ENCODE peak calls at places on chromosomes 6 and 20, in eight cellular contexts. X is heart right ventricle; N is left lung; Z is body of pancreas; T is CD8-positive, alpha-beta memory T cell; O is pancreas; R is heart left ventricle; D is upper lobe of left lung. W is an unnamed sample. For H3K4me1, the result is how much of the 10 kb centered on the place peaks cover.

GRCh38 chr6:126102358-126102757 is 116.0 kb downstream of the TRMT11 start:
- DNase-seq in N (no peak), O (no peak), X (no peak), T (no peak), R (no peak), D (no peak), Z (no peak), W (peak)

GRCh38 chr6:34100788-34101187 is 45.1 kb downstream of the GRM4 start:
- DNase-seq in D (no peak), T (no peak), X (no peak), O (no peak), Z (no peak), N (no peak), R (no peak), W (no peak)

GRCh38 chr20:19932170-19932667 is 84.9 kb upstream of the NAA20 start:
- DNase-seq in X (peak), N (no peak), Z (no peak), D (peak), T (no peak), R (peak), O (no peak), W (no peak)

GRCh38 chr6:47153066-47153755 is 111.1 kb upstream of the ADGRF1 start:
- DNase-seq in R (no peak), Z (no peak), O (no peak), D (no peak), X (no peak), T (no peak), N (no peak), W (no peak)

GRCh38 chr6:137389150-137389664 is 105.0 kb downstream of the OLIG3 start:
- DNase-seq in Z (no peak), X (no peak), N (no peak), O (no peak), D (peak), R (no peak), T (peak), W (no peak)

GRCh38 chr20:35134472-35134871 is 12.7 kb downstream of the EDEM2 start:
- DNase-seq in T (no peak), N (no peak), Z (peak), R (peak), D (no peak), O (no peak), X (peak), W (no peak)

GRCh38 chr6:157244175-157244574 is 79.1 kb downstream of the TMEM242 start:
- DNase-seq in O (no peak), X (no peak), Z (no peak), N (no peak), T (no peak), R (no peak), D (no peak), W (no peak)

GRCh38 chr20:45253260-45253659 is 1.1 kb downstream of the SLPI start:
- DNase-seq in Z (no peak), N (no peak), T (no peak), R (no peak), O (no peak), D (no peak), X (no peak), W (no peak)

GRCh38 chr20:48094196-48094749 is 309.0 kb upstream of the SULF2 start:
- DNase-seq in X (no peak), N (no peak), O (no peak), Z (no peak), T (no peak), D (no peak), R (no peak), W (no peak)

GRCh38 chr6:154428892-154429291 is 72.3 kb upstream of the IPCEF1 start:
- DNase-seq in T (no peak), O (no peak), N (no peak), R (no peak), Z (no peak), X (no peak), D (no peak), W (no peak)

GRCh38 chr20:14337400-14338171 is at the start of gene FLRT3:
- DNase-seq in T (no peak), D (peak), N (peak), X (peak), O (peak), Z (peak), R (peak), W (peak)

GRCh38 chr20:47648943-47649342 is 136.3 kb downstream of the SULF2 start:
- DNase-seq in X (no peak), D (no peak), T (no peak), O (no peak), Z (no peak), R (no peak), N (no peak), W (no peak)

GRCh38 chr6:44569931-44570385 is 182.5 kb downstream of the CDC5L start:
- DNase-seq in T (no peak), D (peak), X (peak), O (no peak), Z (no peak), N (no peak), R (peak), W (peak)

GRCh38 chr6:56938634-56939294 is 16.1 kb upstream of the BEND6 start:
- DNase-seq in X (peak), N (no peak), R (no peak), Z (no peak), O (no peak), D (no peak), T (no peak), W (no peak)

GRCh38 chr6:126302191-126302590 is 37.7 kb upstream of the CENPW start:
- DNase-seq in T (no peak), R (no peak), X (no peak), Z (no peak), D (no peak), O (no peak), N (no peak), W (no peak)

GRCh38 chr20:15890358-15890982 is 682.8 kb downstream of the KIF16B start:
- DNase-seq in O (no peak), R (no peak), X (no peak), T (no peak), N (no peak), Z (no peak), D (no peak), W (no peak)

GRCh38 chr20:15900443-15900842 is 672.8 kb downstream of the KIF16B start:
- DNase-seq in N (no peak), Z (no peak), R (no peak), T (no peak), D (no peak), O (no peak), X (no peak), W (no peak)

GRCh38 chr20:15895126-15895525 is 678.1 kb downstream of the KIF16B start:
- DNase-seq in X (no peak), N (no peak), Z (no peak), R (no peak), T (no peak), O (no peak), D (no peak), W (no peak)

GRCh38 chr20:15899972-15900371 is 673.3 kb downstream of the KIF16B start:
- DNase-seq in R (no peak), O (no peak), T (no peak), Z (no peak), N (no peak), D (no peak), X (no peak), W (no peak)

GRCh38 chr20:15895560-15896084 is 677.6 kb downstream of the KIF16B start:
- DNase-seq in N (peak), X (no peak), Z (no peak), D (no peak), R (no peak), O (no peak), T (no peak), W (no peak)
- H3K4me1 ChIP-seq in N (under half), X (under half), Z (under half), D (under half), R (under half), O (under half), T (under half), W (under half)

GRCh38 chr6:75283907-75284284 is 696 bp downstream of the TMEM30A start:
- DNase-seq in N (no peak), Z (no peak), R (no peak), O (no peak), T (no peak), D (no peak), X (no peak), W (no peak)

GRCh38 chr6:75286955-75287354 is 2.4 kb upstream of the TMEM30A start:
- DNase-seq in D (no peak), O (no peak), R (no peak), X (no peak), T (no peak), N (no peak), Z (no peak), W (no peak)

GRCh38 chr6:75284285-75285155 is at the start of gene TMEM30A:
- DNase-seq in X (peak), O (peak), T (peak), R (peak), Z (peak), N (peak), D (peak), W (peak)

GRCh38 chr6:75287424-75287823 is 2.8 kb upstream of the TMEM30A start:
- DNase-seq in N (no peak), O (no peak), D (no peak), T (no peak), X (no peak), R (no peak), Z (no peak), W (no peak)

DNA sequence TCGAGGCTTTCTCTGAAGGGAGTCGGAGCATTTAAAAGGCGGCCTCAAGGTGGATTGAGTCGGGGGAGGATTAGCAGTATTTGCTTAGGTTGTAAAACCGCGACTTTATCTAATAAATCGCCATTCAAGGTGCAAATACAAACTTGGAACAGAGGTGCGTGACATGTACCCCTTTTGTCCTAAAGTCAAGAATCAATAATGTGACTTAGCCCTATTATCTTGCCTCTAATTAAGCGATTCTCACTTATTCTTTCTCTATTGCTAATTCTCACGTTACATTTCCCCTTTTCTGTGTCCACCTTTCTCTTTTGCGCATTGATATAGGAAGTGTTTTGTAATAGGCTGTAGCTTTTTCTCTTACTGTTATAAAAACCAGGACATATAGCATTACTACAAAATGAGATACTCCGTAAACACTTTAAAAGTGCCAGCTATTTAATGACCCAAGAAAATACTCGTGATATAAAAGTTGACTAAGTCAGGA is 606 bp upstream of the TMEM30A start:
- DNase-seq in Z (no peak), N (no peak), O (no peak), X (no peak), T (no peak), R (no peak), D (no peak), W (no peak)
- H3K4me1 ChIP-seq in Z (half or more), N (half or more), O (under half), X (under half), T (under half), R (under half), D (under half), W (under half)

DNA sequence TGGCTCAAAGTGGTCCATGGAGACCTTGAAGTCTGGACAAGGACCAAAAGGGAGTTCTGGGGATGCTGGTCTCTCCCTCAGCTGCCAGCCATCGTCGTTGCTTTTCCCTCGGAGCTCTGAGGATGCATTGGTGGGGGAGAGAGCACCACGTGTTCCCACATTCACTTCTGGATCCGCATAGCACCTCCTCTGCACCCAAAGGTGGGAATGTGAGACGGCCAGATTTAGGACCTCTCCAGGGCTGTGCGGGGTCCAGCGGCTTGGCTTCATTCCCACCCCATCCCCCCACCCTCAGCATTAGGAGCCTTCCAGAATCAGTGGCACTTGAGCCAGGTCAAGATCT is 1.1 kb downstream of the EPB41L1 start:
- DNase-seq in D (no peak), X (no peak), R (no peak), Z (no peak), N (no peak), T (no peak), O (no peak), W (no peak)
- H3K4me1 ChIP-seq in D (under half), X (under half), R (under half), Z (under half), N (under half), T (under half), O (under half), W (under half)

GRCh38 chr6:109240370-109241084 is 141.7 kb downstream of the CD164 start:
- DNase-seq in R (no peak), N (no peak), O (no peak), T (no peak), D (no peak), Z (no peak), X (peak), W (no peak)

GRCh38 chr6:109242029-109242428 is 140.2 kb downstream of the CD164 start:
- DNase-seq in D (no peak), N (no peak), T (no peak), X (no peak), O (no peak), Z (no peak), R (no peak), W (no peak)

GRCh38 chr6:109242923-109243322 is 139.3 kb downstream of the CD164 start:
- DNase-seq in D (no peak), T (no peak), Z (no peak), O (no peak), R (no peak), X (no peak), N (no peak), W (no peak)

GRCh38 chr6:109239918-109240321 is 142.3 kb downstream of the CD164 start:
- DNase-seq in D (no peak), O (no peak), N (no peak), T (no peak), X (peak), R (no peak), Z (no peak), W (no peak)

GRCh38 chr6:109241199-109241598 is 141.1 kb downstream of the CD164 start:
- DNase-seq in T (no peak), X (no peak), O (no peak), Z (no peak), R (no peak), D (no peak), N (no peak), W (no peak)
- H3K4me1 ChIP-seq in T (under half), X (under half), O (under half), Z (under half), R (under half), D (under half), N (half or more), W (under half)

GRCh38 chr6:15393605-15394004 is 147.7 kb downstream of the JARID2 start:
- DNase-seq in O (no peak), R (no peak), T (no peak), N (no peak), D (no peak), X (no peak), Z (no peak), W (no peak)
- H3K4me1 ChIP-seq in O (under half), R (under half), T (under half), N (under half), D (under half), X (under half), Z (under half), W (under half)

DNA sequence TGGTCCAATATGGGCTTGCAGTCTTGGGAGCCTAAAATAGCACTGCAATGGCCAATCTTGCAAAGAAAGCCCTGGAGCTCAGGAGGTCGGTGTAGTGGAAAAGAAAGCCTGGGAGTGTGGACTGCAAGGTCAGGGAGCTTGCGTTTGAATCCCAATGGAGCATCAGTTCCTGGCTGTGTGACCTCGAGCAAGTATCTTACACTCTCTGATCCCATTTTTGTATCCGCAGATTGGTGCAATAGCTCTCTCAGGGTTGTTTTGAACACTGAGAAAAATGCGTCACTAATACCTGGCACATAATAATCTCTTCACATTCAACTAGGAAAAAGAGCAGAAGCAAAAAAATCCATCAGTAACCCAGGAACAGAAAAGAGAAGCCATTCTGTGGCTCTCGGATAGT is 7.3 kb downstream of the PMEPA1 start:
- DNase-seq in N (no peak), O (no peak), Z (no peak), D (no peak), X (no peak), T (no peak), R (no peak), W (no peak)
- H3K4me1 ChIP-seq in N (under half), O (under half), Z (under half), D (under half), X (under half), T (under half), R (under half), W (under half)

GRCh38 chr20:51529758-51530157 is 12.8 kb downstream of the NFATC2 start:
- DNase-seq in D (no peak), X (no peak), N (no peak), Z (no peak), O (no peak), R (no peak), T (no peak), W (no peak)
- H3K4me1 ChIP-seq in D (under half), X (under half), N (under half), Z (under half), O (under half), R (under half), T (half or more), W (under half)

GRCh38 chr6:8082572-8082953 is 18.4 kb upstream of the BLOC1S5 start:
- DNase-seq in T (no peak), X (no peak), N (no peak), O (no peak), R (no peak), Z (no peak), D (no peak), W (no peak)

GRCh38 chr6:8082954-8083858 is 19.0 kb upstream of the BLOC1S5 start:
- DNase-seq in T (no peak), D (no peak), R (no peak), N (no peak), O (peak), Z (peak), X (no peak), W (no peak)

GRCh38 chr6:8086755-8087306 is 15.5 kb downstream of the EEF1E1 start:
- DNase-seq in R (no peak), X (no peak), D (no peak), Z (no peak), T (no peak), O (no peak), N (no peak), W (no peak)

GRCh38 chr6:8084586-8084985 is 17.8 kb downstream of the EEF1E1 start:
- DNase-seq in D (no peak), O (no peak), Z (no peak), R (no peak), X (no peak), T (no peak), N (no peak), W (no peak)

GRCh38 chr6:8085053-8085511 is 17.3 kb downstream of the EEF1E1 start:
- DNase-seq in Z (peak), T (no peak), D (peak), R (no peak), X (no peak), O (peak), N (no peak), W (no peak)
- H3K4me1 ChIP-seq in Z (under half), T (under half), D (under half), R (under half), X (under half), O (under half), N (under half), W (under half)